ENCODE peak calls at places on chromosomes 13 and 19, in eight cellular contexts. V, Y, O, X, P, A, D and L are unnamed samples.

GRCh38 chr13:33145667-33146066 is 129.4 kb downstream of the KL start:
- DNase-seq in A (no peak), P (no peak), V (no peak), D (no peak), O (no peak), X (no peak), Y (no peak), L (no peak)

GRCh38 chr13:35714588-35714987 is 238.1 kb upstream of the MAB21L1 start:
- DNase-seq in D (no peak), X (no peak), Y (no peak), V (no peak), P (no peak), A (no peak), O (no peak), L (no peak)

GRCh38 chr13:33235078-33235477 is 50.5 kb downstream of the STARD13 start:
- DNase-seq in V (no peak), A (no peak), D (no peak), X (no peak), Y (no peak), P (no peak), O (no peak), L (no peak)

GRCh38 chr19:2594319-2594718 is 108.2 kb downstream of the GNG7 start:
- DNase-seq in X (no peak), P (no peak), A (no peak), O (no peak), Y (no peak), V (no peak), D (peak; percentile 19), L (no peak)

GRCh38 chr19:54114340-54114826 is 1.1 kb downstream of the TFPT start:
- DNase-seq in D (peak; percentile 66), P (no peak), Y (peak; percentile 40), X (peak; percentile 76), V (peak; percentile 64), A (no peak), O (peak; percentile 54), L (no peak)

GRCh38 chr19:40614595-40615411 is 13.6 kb downstream of the LTBP4 start:
- DNase-seq in A (peak; percentile 26), X (peak; percentile 85), V (peak; percentile 96), D (peak; percentile 86), O (peak; percentile 90), P (peak; percentile 50), Y (peak; percentile 73), L (no peak)

GRCh38 chr13:41601718-41602445 is 144.5 kb downstream of the RGCC start:
- DNase-seq in O (no peak), P (no peak), X (no peak), Y (no peak), D (no peak), V (no peak), A (no peak), L (no peak)

GRCh38 chr19:17076539-17076919 is 952 bp downstream of the MYO9B start:
- DNase-seq in D (no peak), V (peak; percentile 17), P (no peak), O (no peak), A (no peak), Y (peak; percentile 8), X (peak; percentile 51), L (no peak)

GRCh38 chr19:12833747-12834417 is 497 bp downstream of the RTBDN start:
- DNase-seq in D (no peak), A (no peak), X (peak; percentile 48), V (peak; percentile 74), P (no peak), O (no peak), Y (peak; percentile 29), L (no peak)

GRCh38 chr13:27082325-27082724 is 89.3 kb downstream of the USP12 start:
- DNase-seq in Y (no peak), O (no peak), A (no peak), V (no peak), P (no peak), X (no peak), D (no peak), L (no peak)

GRCh38 chr13:38819596-38819995 is 132.7 kb downstream of the FREM2 start:
- DNase-seq in V (no peak), O (no peak), Y (no peak), P (no peak), A (no peak), X (no peak), D (no peak), L (no peak)

GRCh38 chr13:38147050-38147449 is 202.6 kb upstream of the UFM1 start:
- DNase-seq in O (no peak), Y (no peak), A (no peak), V (no peak), X (no peak), P (no peak), D (no peak), L (no peak)

GRCh38 chr13:25167775-25168174 is 4.3 kb downstream of the AMER2 start:
- DNase-seq in X (no peak), O (no peak), P (no peak), A (no peak), D (no peak), V (no peak), Y (no peak), L (no peak)

GRCh38 chr13:96991072-96991471 is 3.2 kb downstream of the OXGR1 start:
- DNase-seq in P (no peak), D (no peak), A (no peak), X (no peak), O (no peak), V (no peak), Y (no peak), L (no peak)

GRCh38 chr13:48500652-48501197 is 32.2 kb downstream of the RCBTB2 start:
- DNase-seq in O (no peak), X (no peak), P (no peak), A (no peak), Y (no peak), D (no peak), V (peak; percentile 19), L (peak; percentile 37)

GRCh38 chr13:32499538-32500210 is 38.9 kb downstream of the N4BP2L2 start:
- DNase-seq in O (no peak), P (no peak), V (no peak), D (no peak), X (no peak), A (no peak), Y (no peak), L (no peak)

GRCh38 chr13:37295046-37295445 is 189.6 kb upstream of the CSNK1A1L start:
- DNase-seq in P (no peak), D (no peak), Y (no peak), A (no peak), X (no peak), V (no peak), O (peak; percentile 36), L (no peak)

GRCh38 chr13:20699715-20700114 is 3.8 kb upstream of the IL17D start:
- DNase-seq in V (no peak), A (no peak), X (no peak), P (no peak), O (no peak), Y (no peak), D (no peak), L (no peak)

GRCh38 chr13:81540777-81541176 is 1199.9 kb upstream of the SPRY2 start:
- DNase-seq in P (no peak), D (no peak), O (no peak), V (peak; percentile 55), A (no peak), Y (no peak), X (no peak), L (no peak)

GRCh38 chr19:38851622-38852230 is 1.9 kb upstream of the HNRNPL start:
- DNase-seq in Y (peak; percentile 86), O (peak; percentile 96), X (peak; percentile 93), D (peak; percentile 96), A (peak; percentile 68), V (peak; percentile 97), P (peak; percentile 72), L (no peak)

GRCh38 chr13:40127925-40128324 is 472.5 kb downstream of the COG6 start:
- DNase-seq in A (no peak), P (no peak), X (no peak), V (no peak), O (no peak), Y (no peak), D (no peak), L (no peak)

GRCh38 chr19:48152552-48152951 is 17.6 kb downstream of the LIG1 start:
- DNase-seq in V (peak; percentile 69), P (peak; percentile 52), O (peak; percentile 52), Y (peak; percentile 60), X (peak; percentile 74), A (peak; percentile 18), D (no peak), L (no peak)

GRCh38 chr13:105948143-105948542 is 587.3 kb downstream of the EFNB2 start:
- DNase-seq in V (peak; percentile 20), D (no peak), O (no peak), Y (no peak), X (no peak), P (no peak), A (no peak), L (no peak)

GRCh38 chr13:28356506-28357064 is 138.3 kb downstream of the FLT1 start:
- DNase-seq in A (no peak), V (no peak), D (no peak), X (no peak), Y (no peak), P (no peak), O (no peak), L (no peak)